ENCODE peak calls at places on chromosomes 5 and 9, in five cellular contexts. Q is lower lobe of right lung, S is stomach, H is cardiac muscle cell, L is astrocyte of the spinal cord. M is an unnamed sample.

GRCh38 chr5:67402526-67402925 is 205.9 kb upstream of the CD180 start:
- DNase-seq in H (no peak), Q (no peak), S (no peak), L (no peak), M (no peak)

GRCh38 chr5:4027335-4027734 is 431.7 kb downstream of the IRX1 start:
- DNase-seq in S (no peak), Q (no peak), L (no peak), H (no peak), M (no peak)

GRCh38 chr5:176938472-176938871 is 39.3 kb upstream of the HK3 start:
- DNase-seq in Q (no peak), L (no peak), H (no peak), S (no peak), M (no peak)

GRCh38 chr9:138059196-138059595 is 181.6 kb downstream of the CACNA1B start:
- DNase-seq in H (no peak), Q (no peak), L (no peak), S (no peak), M (peak)

GRCh38 chr5:135230326-135230925 is 168.6 kb downstream of the MACROH2A1 start:
- DNase-seq in S (no peak), Q (peak), L (peak), H (peak), M (peak)

GRCh38 chr5:100789641-100790160 is 113.4 kb downstream of the ST8SIA4 start:
- DNase-seq in L (no peak), S (no peak), H (no peak), Q (no peak), M (no peak)

GRCh38 chr5:91266184-91266705 is 116.9 kb downstream of the ARRDC3 start:
- DNase-seq in Q (no peak), S (no peak), H (peak), L (peak), M (no peak)

GRCh38 chr5:136123236-136123768 is 9.3 kb upstream of the SMAD5 start:
- DNase-seq in H (no peak), Q (no peak), L (peak), S (no peak), M (no peak)

GRCh38 chr5:108726446-108727091 is 21.1 kb upstream of the FER start:
- DNase-seq in H (no peak), L (no peak), Q (no peak), S (no peak), M (no peak)

GRCh38 chr9:111456536-111456935 is 27.6 kb downstream of the ECPAS start:
- DNase-seq in Q (no peak), H (peak), S (no peak), L (no peak), M (no peak)

GRCh38 chr5:156391139-156391538 is 64.2 kb downstream of the SGCD start:
- DNase-seq in S (no peak), L (peak), H (peak), Q (no peak), M (no peak)

GRCh38 chr5:158609729-158610128 is 490.0 kb downstream of the EBF1 start:
- DNase-seq in Q (no peak), S (no peak), H (no peak), L (no peak), M (no peak)

GRCh38 chr5:148957591-148958202 is 105.2 kb downstream of the SH3TC2 start:
- DNase-seq in Q (peak), H (peak), L (peak), S (peak), M (no peak)

GRCh38 chr9:126290871-126291270 is 35.8 kb upstream of the MVB12B start:
- DNase-seq in H (no peak), Q (no peak), S (no peak), L (no peak), M (no peak)

GRCh38 chr5:148909766-148910165 is 83.4 kb downstream of the ADRB2 start:
- DNase-seq in L (no peak), Q (no peak), H (no peak), S (no peak), M (no peak)

GRCh38 chr9:92954078-92954861 is 6.9 kb downstream of the FGD3 start:
- DNase-seq in L (peak), H (peak), Q (no peak), S (peak), M (no peak)

GRCh38 chr9:4680750-4681149 is 1.4 kb downstream of the CDC37L1 start:
- DNase-seq in L (no peak), H (peak), S (no peak), Q (no peak), M (no peak)

GRCh38 chr5:170631471-170632195 is 127.8 kb downstream of the KCNIP1 start:
- DNase-seq in Q (no peak), S (no peak), L (no peak), H (peak), M (no peak)

GRCh38 chr9:88540364-88540763 is 5.4 kb downstream of the NXNL2 start:
- DNase-seq in H (no peak), Q (no peak), S (no peak), L (no peak), M (no peak)

GRCh38 chr5:149267241-149267973 is 4.3 kb upstream of the AFAP1L1 start:
- DNase-seq in L (no peak), Q (no peak), S (no peak), H (no peak), M (no peak)

GRCh38 chr9:87157366-87158031 is 210.2 kb upstream of the GAS1 start:
- DNase-seq in Q (no peak), L (no peak), S (no peak), H (no peak), M (no peak)

GRCh38 chr9:120876842-120877240 is at the start of gene PHF19:
- DNase-seq in S (no peak), Q (peak), H (peak), L (peak), M (peak)

GRCh38 chr5:14685757-14686156 is 21.2 kb downstream of the OTULIN start:
- DNase-seq in Q (no peak), S (no peak), H (peak), L (peak), M (no peak)

GRCh38 chr5:72815580-72816296 is 723 bp upstream of the TNPO1 start:
- DNase-seq in L (peak), Q (no peak), H (no peak), S (no peak), M (no peak)

GRCh38 chr5:129930221-129930620 is 26.0 kb downstream of the CHSY3 start:
- DNase-seq in S (no peak), Q (no peak), H (peak), L (no peak), M (no peak)

GRCh38 chr9:73231203-73231602 is 79.5 kb downstream of the ANXA1 start:
- DNase-seq in Q (no peak), L (no peak), S (no peak), H (no peak), M (no peak)

GRCh38 chr9:135666534-135667402 is 3.7 kb downstream of the LCN9 start:
- DNase-seq in Q (no peak), L (no peak), H (no peak), S (no peak), M (peak)

GRCh38 chr5:82717734-82718133 is 359.5 kb downstream of the TMEM167A start:
- DNase-seq in S (no peak), H (no peak), Q (no peak), L (no peak), M (no peak)

GRCh38 chr5:72265032-72265903 is 54.8 kb downstream of the MRPS27 start:
- DNase-seq in H (no peak), L (no peak), S (no peak), Q (no peak), M (no peak)

GRCh38 chr9:33024966-33025571 is at the start of gene DNAJA1:
- DNase-seq in S (peak), L (peak), H (peak), Q (peak), M (peak)

GRCh38 chr9:125430611-125431305 is 169.1 kb downstream of the GAPVD1 start:
- DNase-seq in S (no peak), Q (peak), H (no peak), L (no peak), M (peak)

GRCh38 chr9:106025449-106025848 is 331.1 kb downstream of the TMEM38B start:
- DNase-seq in Q (no peak), S (no peak), L (no peak), H (no peak), M (no peak)

GRCh38 chr5:74371621-74372020 is 268.9 kb downstream of the ENC1 start:
- DNase-seq in Q (no peak), L (no peak), H (no peak), S (no peak), M (no peak)

GRCh38 chr5:150510460-150511263 is 2.7 kb downstream of the NDST1 start:
- DNase-seq in L (peak), Q (peak), H (no peak), S (peak), M (no peak)

DNA sequence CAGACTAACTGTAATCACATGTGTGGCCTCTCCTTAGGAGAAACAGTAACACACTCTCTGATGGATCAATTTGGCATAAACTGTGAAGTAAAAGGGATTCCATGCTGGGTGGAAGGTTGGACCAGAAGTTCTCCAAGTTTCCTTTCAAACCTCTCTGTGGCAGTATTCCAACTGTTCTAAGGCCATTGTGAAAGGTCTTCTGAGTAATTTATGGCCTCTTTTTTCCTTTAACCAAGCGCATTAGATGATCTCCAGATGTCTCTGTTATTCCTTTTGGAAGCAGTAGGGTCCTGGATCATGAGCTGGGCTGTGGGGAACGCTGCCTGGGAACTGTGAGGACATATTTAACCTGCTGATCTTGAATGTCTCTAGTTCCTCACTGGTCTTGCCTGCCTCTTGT is 80.6 kb upstream of the IL6ST start:
- DNase-seq in L (peak), Q (no peak), S (no peak), H (peak), M (no peak)
- H3K4me3 ChIP-seq in L (no peak), Q (no peak), S (no peak), H (no peak), M (no peak)

GRCh38 chr9:85392270-85392669 is 349.5 kb downstream of the AGTPBP1 start:
- DNase-seq in Q (no peak), L (peak), S (no peak), H (no peak), M (no peak)
- TF ChIP-seq CTCF in Q (no peak), L (no peak), S (no peak), H (no peak), M (no peak)

DNA sequence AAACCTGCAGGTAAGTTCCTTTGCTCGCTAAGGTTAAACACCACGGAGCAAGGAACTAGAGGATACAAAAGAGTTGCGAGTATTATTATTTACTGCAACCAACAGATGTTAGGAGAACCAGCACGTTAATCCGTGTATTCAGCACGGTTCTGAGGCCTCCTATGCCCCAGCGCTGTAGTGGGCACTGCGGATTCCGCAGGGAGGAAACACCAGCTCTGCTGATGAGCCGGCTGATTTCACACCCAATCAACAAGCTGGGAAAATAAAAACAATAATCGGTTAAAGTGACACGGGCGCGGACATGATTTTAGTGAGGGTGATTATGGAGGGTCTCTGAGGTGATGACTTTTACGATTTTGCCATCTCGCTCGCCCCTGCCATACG is 689 bp upstream of the PRELID2 start:
- DNase-seq in H (no peak), Q (no peak), L (no peak), S (no peak), M (no peak)
- H3K4me3 ChIP-seq in H (peak), Q (peak), L (peak), S (peak), M (peak)

GRCh38 chr9:76423216-76424177 is 29.3 kb upstream of the RFK start:
- DNase-seq in Q (no peak), S (no peak), L (no peak), H (no peak), M (no peak)

GRCh38 chr9:76415731-76416130 is 21.5 kb upstream of the RFK start:
- DNase-seq in Q (no peak), S (peak), L (peak), H (peak), M (no peak)

GRCh38 chr9:76424491-76424890 is 30.3 kb upstream of the RFK start:
- DNase-seq in H (no peak), L (no peak), S (no peak), Q (no peak), M (no peak)

GRCh38 chr9:76417394-76417793 is 23.2 kb upstream of the RFK start:
- DNase-seq in H (no peak), S (no peak), L (no peak), Q (no peak), M (no peak)

DNA sequence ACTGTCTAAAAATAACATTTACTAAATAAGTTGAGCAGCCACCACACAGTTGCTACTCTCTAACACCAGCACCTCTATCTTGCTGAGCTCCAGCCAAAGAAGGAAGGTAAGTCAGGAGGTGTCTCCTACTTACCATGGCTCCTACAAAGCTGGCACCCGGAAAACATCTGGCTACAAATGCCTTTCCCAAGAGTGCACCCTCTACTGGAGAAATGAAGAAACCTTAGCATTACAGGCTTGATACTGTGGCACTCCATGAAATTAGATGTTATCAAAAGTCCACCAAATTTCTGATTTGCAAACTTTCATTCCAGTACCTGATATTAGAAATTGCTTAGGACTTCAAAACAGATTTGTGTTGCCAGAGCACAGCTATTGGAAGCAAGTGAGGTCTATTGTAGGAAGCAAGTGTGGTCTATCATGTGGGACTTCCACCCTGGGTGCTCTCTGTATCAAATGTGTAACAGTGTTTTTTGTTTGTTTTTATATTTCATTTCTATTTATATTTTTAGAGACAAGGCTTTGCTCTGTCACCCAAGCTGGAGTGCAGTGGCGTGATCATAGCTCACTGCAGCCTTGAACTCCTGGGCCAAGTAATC is 25.7 kb upstream of the RFK start:
- DNase-seq in L (no peak), S (no peak), Q (no peak), H (peak), M (no peak)
- TF ChIP-seq CTCF in L (peak), S (no peak), Q (peak), H (peak), M (peak)

DNA sequence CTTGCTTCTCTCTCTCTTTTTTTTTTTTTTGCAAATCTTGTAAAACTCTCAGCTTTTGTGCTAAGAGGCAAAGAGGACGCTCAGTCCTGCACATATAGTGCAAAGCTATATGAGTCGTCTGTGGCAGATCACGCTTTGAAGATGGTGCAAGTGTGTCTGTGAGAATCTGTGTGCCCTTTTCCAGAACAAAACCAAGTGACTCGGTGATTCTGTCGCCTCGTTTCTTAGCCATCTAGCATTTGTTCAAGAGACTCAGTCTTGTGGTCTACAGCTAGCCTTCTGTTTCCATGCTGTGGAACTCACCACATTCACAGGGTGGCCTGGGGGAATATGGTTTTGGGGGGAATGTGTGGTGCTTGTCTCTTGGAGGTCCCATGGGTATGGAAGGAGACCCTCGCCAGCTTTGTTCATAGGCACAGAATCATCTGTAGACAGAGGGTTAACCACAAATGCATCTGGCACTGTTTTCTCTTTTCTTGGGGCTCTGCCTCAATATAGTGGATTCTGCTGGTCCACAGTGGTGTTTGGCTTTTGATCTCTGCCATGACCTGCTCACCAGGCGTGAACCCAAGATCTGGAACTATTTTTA is 82.1 kb downstream of the C9orf152 start:
- DNase-seq in L (no peak), Q (no peak), H (no peak), S (no peak), M (no peak)
- H3K4me3 ChIP-seq in L (peak), Q (peak), H (peak), S (peak), M (peak)

GRCh38 chr5:178419651-178420050 is 170.5 kb downstream of the COL23A1 start:
- DNase-seq in Q (no peak), L (no peak), S (no peak), H (no peak), M (peak)
- TF ChIP-seq CTCF in Q (no peak), L (no peak), S (no peak), H (no peak), M (no peak)

DNA sequence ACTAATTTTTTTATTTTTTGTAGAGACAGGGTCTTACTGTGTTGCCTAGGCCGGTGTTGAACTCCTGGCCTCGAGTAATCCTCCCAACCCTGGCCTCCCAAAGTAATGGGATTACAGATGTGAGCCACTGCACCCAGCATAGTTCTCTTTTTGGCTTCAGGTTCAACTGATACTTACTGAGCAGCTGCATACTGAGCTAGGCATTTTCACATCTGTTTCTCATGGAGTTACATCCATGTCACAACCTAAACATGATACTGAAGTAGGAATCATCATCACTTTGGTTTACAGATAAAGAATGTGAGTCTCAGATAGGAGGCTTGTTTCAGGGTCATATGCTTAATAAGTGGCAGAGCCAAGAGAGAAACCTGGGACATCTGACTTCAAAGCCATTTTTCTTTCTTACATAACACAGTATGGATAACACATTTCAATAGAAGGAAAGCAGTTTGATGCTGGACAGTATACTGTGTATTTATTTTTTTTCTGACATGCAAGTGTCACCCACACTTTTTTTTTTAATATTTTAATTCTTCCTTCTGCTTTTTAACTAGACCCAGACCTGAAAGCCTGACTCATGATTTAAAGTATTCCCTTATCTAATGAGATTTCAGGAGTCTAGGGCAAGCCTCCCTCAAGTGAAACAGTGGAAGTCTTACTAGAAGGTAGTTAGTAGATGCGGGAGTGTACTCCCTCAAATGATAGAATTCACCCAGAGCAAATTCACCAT is 90.8 kb downstream of the HACD4 start:
- DNase-seq in H (no peak), S (no peak), L (no peak), Q (no peak), M (no peak)
- H3K4me3 ChIP-seq in H (no peak), S (no peak), L (no peak), Q (no peak), M (no peak)

DNA sequence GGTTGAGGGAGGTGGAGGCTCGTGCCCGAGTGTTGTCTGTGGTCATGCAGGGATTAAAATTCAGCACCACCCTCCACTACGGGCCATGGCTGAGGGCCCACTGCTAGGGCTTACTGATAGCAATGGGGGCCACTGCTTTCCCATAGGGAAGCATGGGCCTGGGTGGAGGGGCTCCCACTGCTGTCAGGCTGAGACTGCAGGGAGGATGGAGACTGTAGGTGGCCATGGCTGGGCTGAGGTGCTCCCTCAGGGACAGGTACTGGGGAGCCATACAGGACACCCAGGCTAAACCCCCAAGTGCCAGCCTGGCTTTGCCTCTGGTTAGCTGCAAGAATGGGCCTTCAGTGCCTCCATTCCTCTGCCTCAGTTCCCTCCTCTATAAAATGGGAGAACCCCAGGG is 26.1 kb downstream of the FAM163B start:
- DNase-seq in Q (no peak), L (no peak), H (no peak), S (no peak), M (no peak)
- TF ChIP-seq CTCF in Q (no peak), L (no peak), H (no peak), S (no peak), M (no peak)